ENCODE peak calls at places on chromosomes 6 and 20, in eight cellular contexts. C is anterior cingulate cortex; Y is IMR-90; D is NCI-H1436; V is nephron progenitor cell; W is T-helper 2 cell; A is colonic mucosa; J is stimulated activated CD8-positive, alpha-beta memory T cell treated with anti-CD3 and anti-CD28 coated beads, Interleukin-15, amount 100 ng/mL, for 48 hours. B is an unnamed sample.

GRCh38 chr6:142822383-142822782 is 122.6 kb downstream of the HIVEP2 start:
- DNase-seq in C (no peak), Y (no peak), D (no peak), V (no peak), W (peak), A (no peak), J (no peak), B (no peak)

GRCh38 chr20:46771195-46771588 is 61.7 kb downstream of the SLC2A10 start:
- DNase-seq in C (no peak), Y (no peak), D (no peak), V (no peak), W (no peak), A (no peak), J (no peak), B (no peak)

GRCh38 chr6:144248470-144249301 is 36.4 kb upstream of the UTRN start:
- DNase-seq in C (no peak), Y (peak), D (no peak), V (no peak), W (peak), A (no peak), J (no peak), B (peak)

GRCh38 chr20:40154514-40154913 is 534.5 kb downstream of the MAFB start:
- DNase-seq in C (no peak), Y (no peak), D (no peak), V (no peak), W (no peak), A (no peak), J (no peak), B (no peak)

GRCh38 chr6:35082733-35083403 is 58.3 kb downstream of the TCP11 start:
- DNase-seq in C (no peak), Y (no peak), D (no peak), V (no peak), W (no peak), A (no peak), J (no peak), B (no peak)

GRCh38 chr6:132320007-132320406 is 81.3 kb downstream of the MOXD1 start:
- DNase-seq in C (no peak), Y (peak), D (no peak), V (no peak), W (no peak), A (no peak), J (no peak), B (peak)

GRCh38 chr20:40688129-40689099 is 622 bp downstream of the MAFB start:
- DNase-seq in C (no peak), Y (peak), D (no peak), V (peak), W (peak), A (no peak), J (no peak), B (peak)

GRCh38 chr6:163260111-163260895 is 154.2 kb upstream of the QKI start:
- DNase-seq in C (peak), Y (no peak), D (no peak), V (no peak), W (no peak), A (no peak), J (no peak), B (peak)

GRCh38 chr6:106254636-106255035 is 70.9 kb downstream of the ATG5 start:
- DNase-seq in C (no peak), Y (peak), D (no peak), V (no peak), W (no peak), A (no peak), J (no peak), B (peak)

GRCh38 chr20:35281506-35282101 is 3.0 kb downstream of the EIF6 start:
- DNase-seq in C (no peak), Y (no peak), D (no peak), V (no peak), W (no peak), A (no peak), J (no peak), B (no peak)

GRCh38 chr20:10595230-10595629 is 78.6 kb downstream of the JAG1 start:
- DNase-seq in C (no peak), Y (no peak), D (no peak), V (no peak), W (no peak), A (no peak), J (no peak), B (no peak)

GRCh38 chr6:7050911-7051779 is 56.6 kb upstream of the RREB1 start:
- DNase-seq in C (no peak), Y (peak), D (no peak), V (peak), W (peak), A (peak), J (no peak), B (peak)

GRCh38 chr6:132400641-132401119 is 595 bp downstream of the MOXD1 start:
- DNase-seq in C (no peak), Y (no peak), D (no peak), V (peak), W (no peak), A (no peak), J (no peak), B (no peak)

GRCh38 chr6:19734061-19734460 is 103.1 kb upstream of the ID4 start:
- DNase-seq in C (no peak), Y (no peak), D (no peak), V (no peak), W (no peak), A (no peak), J (no peak), B (no peak)

GRCh38 chr6:13807691-13808090 is 6.7 kb downstream of the MCUR1 start:
- DNase-seq in C (no peak), Y (no peak), D (no peak), V (no peak), W (no peak), A (no peak), J (no peak), B (peak)

GRCh38 chr6:106858653-106859092 is 115.9 kb downstream of the CD24 start:
- DNase-seq in C (no peak), Y (peak), D (no peak), V (no peak), W (no peak), A (peak), J (no peak), B (peak)

GRCh38 chr6:131823276-131823902 is 15.6 kb downstream of the ENPP1 start:
- DNase-seq in C (no peak), Y (peak), D (no peak), V (no peak), W (peak), A (no peak), J (no peak), B (peak)

GRCh38 chr6:78701407-78701806 is 165.9 kb upstream of the IRAK1BP1 start:
- DNase-seq in C (no peak), Y (peak), D (no peak), V (no peak), W (no peak), A (no peak), J (no peak), B (no peak)

GRCh38 chr20:33826270-33826897 is 15.2 kb downstream of the CHMP4B start:
- DNase-seq in C (no peak), Y (no peak), D (no peak), V (no peak), W (no peak), A (no peak), J (no peak), B (no peak)

GRCh38 chr6:125867483-125867935 is 76.7 kb downstream of the NCOA7 start:
- DNase-seq in C (no peak), Y (peak), D (peak), V (no peak), W (no peak), A (no peak), J (no peak), B (peak)

GRCh38 chr20:50834599-50835005 is 39.7 kb downstream of the BCAS4 start:
- DNase-seq in C (no peak), Y (peak), D (no peak), V (no peak), W (no peak), A (no peak), J (no peak), B (peak)

GRCh38 chr6:43093361-43094289 is 17.5 kb downstream of the PTK7 start:
- DNase-seq in C (no peak), Y (peak), D (no peak), V (no peak), W (peak), A (peak), J (no peak), B (peak)

GRCh38 chr6:128370072-128370471 is 150.3 kb downstream of the PTPRK start:
- DNase-seq in C (no peak), Y (peak), D (no peak), V (no peak), W (no peak), A (no peak), J (no peak), B (peak)

GRCh38 chr6:118581489-118581959 is 33.4 kb downstream of the PLN start:
- DNase-seq in C (no peak), Y (peak), D (no peak), V (no peak), W (no peak), A (no peak), J (no peak), B (peak)

GRCh38 chr6:2870046-2870636 is 28.5 kb upstream of the SERPINB1 start:
- DNase-seq in C (no peak), Y (no peak), D (no peak), V (no peak), W (no peak), A (no peak), J (no peak), B (no peak)

GRCh38 chr20:57451759-57452661 is 60.8 kb downstream of the RBM38 start:
- DNase-seq in C (no peak), Y (no peak), D (no peak), V (no peak), W (peak), A (no peak), J (no peak), B (no peak)

GRCh38 chr6:143753678-143754077 is 75.9 kb downstream of the PHACTR2 start:
- DNase-seq in C (no peak), Y (no peak), D (no peak), V (no peak), W (no peak), A (no peak), J (no peak), B (no peak)

B was measured in fibroblast of lung.